ENCODE peak calls at places on chromosomes 2 and 18, in eight cellular contexts. Y is NCI-H774; V is stimulated activated CD4-positive, alpha-beta T cell treated with anti-CD3 and anti-CD28 coated beads, Interleukin-4, amount 100 ng/mL, for 24 hours; T is Kasumi-1; W is PC-9; S is NCI-H1105 treated with DMSO at 0.1 percent for 48 hours; N is activated CD4-positive, alpha-beta T cell treated with anti-CD3 and anti-CD28 coated beads, Interleukin-2, amount 50 U/mL, for 1 hour; A is GM20000. Z is an unnamed sample.

GRCh38 chr2:99840831-99841230 is 301.6 kb downstream of the AFF3 start:
- DNase-seq in T (no peak), A (no peak), V (no peak), N (no peak), W (no peak), Y (no peak), S (no peak), Z (no peak)

GRCh38 chr18:78151948-78152725 is 827.5 kb upstream of the SALL3 start:
- DNase-seq in T (no peak), S (no peak), N (no peak), V (no peak), A (no peak), Y (no peak), W (no peak), Z (no peak)

GRCh38 chr2:234512884-234513669 is 16.2 kb upstream of the ARL4C start:
- DNase-seq in T (no peak), Y (peak), W (no peak), A (no peak), S (no peak), V (no peak), N (no peak), Z (no peak)

GRCh38 chr2:152557273-152557879 is 159.9 kb downstream of the PRPF40A start:
- DNase-seq in V (no peak), A (no peak), W (no peak), N (no peak), S (no peak), T (no peak), Y (no peak), Z (no peak)

GRCh38 chr18:68723539-68723938 is 8.6 kb upstream of the TMX3 start:
- DNase-seq in S (no peak), T (no peak), Y (no peak), N (no peak), V (no peak), W (no peak), A (no peak), Z (no peak)

GRCh38 chr2:65076345-65076710 is 20.1 kb downstream of the CEP68 start:
- DNase-seq in W (no peak), Y (no peak), S (no peak), T (no peak), A (no peak), V (no peak), N (no peak), Z (no peak)

GRCh38 chr2:191666733-191667132 is 11.2 kb upstream of the NABP1 start:
- DNase-seq in S (no peak), V (no peak), N (no peak), Y (no peak), T (peak), A (peak), W (no peak), Z (no peak)

GRCh38 chr2:57180042-57180567 is 866.5 kb upstream of the VRK2 start:
- DNase-seq in W (no peak), S (no peak), N (no peak), T (peak), Y (no peak), A (no peak), V (no peak), Z (no peak)

GRCh38 chr2:47907097-47907781 is 941 bp upstream of the FBXO11 start:
- DNase-seq in V (peak), S (no peak), N (peak), Y (no peak), W (no peak), A (no peak), T (no peak), Z (no peak)

GRCh38 chr2:223536546-223536945 is 65.6 kb downstream of the SCG2 start:
- DNase-seq in N (no peak), Y (no peak), V (no peak), T (no peak), S (no peak), W (no peak), A (no peak), Z (no peak)

GRCh38 chr2:172283476-172283875 is 143.9 kb upstream of the ITGA6 start:
- DNase-seq in T (peak), Y (no peak), N (no peak), S (no peak), W (no peak), A (no peak), V (no peak), Z (no peak)

GRCh38 chr2:65530547-65531320 is 98.3 kb upstream of the SPRED2 start:
- DNase-seq in N (no peak), Y (no peak), T (no peak), W (no peak), V (no peak), A (no peak), S (no peak), Z (no peak)

GRCh38 chr2:158667567-158667966 is 127.5 kb upstream of the DAPL1 start:
- DNase-seq in W (no peak), T (no peak), Y (no peak), A (no peak), V (no peak), S (no peak), N (no peak), Z (no peak)

GRCh38 chr2:239165206-239165831 is 235.5 kb downstream of the HDAC4 start:
- DNase-seq in N (no peak), W (no peak), V (no peak), Y (no peak), S (no peak), T (no peak), A (no peak), Z (no peak)

GRCh38 chr2:111052621-111053020 is 68.1 kb upstream of the BCL2L11 start:
- DNase-seq in V (no peak), Y (no peak), W (no peak), N (no peak), A (no peak), T (no peak), S (no peak), Z (no peak)